ENCODE peak calls at places on chromosome 10, in four cellular contexts. C is activated CD4-positive, alpha-beta T cell treated with anti-CD3 and anti-CD28 coated beads for 4 hours; X is GM12891; B is WTC11. H is an unnamed sample.

GRCh38 chr10:106863549-106863948 is 301.0 kb downstream of the SORCS1 start:
- DNase-seq in C (no peak), X (no peak), B (peak), H (no peak)

GRCh38 chr10:102593074-102593803 is 51.0 kb upstream of the TRIM8 start:
- DNase-seq in C (no peak), X (no peak), B (no peak), H (no peak)

GRCh38 chr10:132368881-132369635 is 27.9 kb upstream of the PWWP2B start:
- DNase-seq in C (no peak), X (no peak), B (no peak), H (no peak)

GRCh38 chr10:77513783-77514331 is 123.8 kb downstream of the KCNMA1 start:
- DNase-seq in C (no peak), X (no peak), B (no peak), H (no peak)

GRCh38 chr10:48511855-48512191 is 93.0 kb downstream of the ARHGAP22 start:
- DNase-seq in C (no peak), X (no peak), B (no peak), H (no peak)

GRCh38 chr10:63150745-63151144 is 17.6 kb downstream of the NRBF2 start:
- DNase-seq in C (no peak), X (no peak), B (no peak), H (no peak)

GRCh38 chr10:81502677-81503359 is 372.2 kb upstream of the NRG3 start:
- DNase-seq in C (no peak), X (no peak), B (no peak), H (no peak)

GRCh38 chr10:11673346-11674330 is 62.2 kb upstream of the USP6NL start:
- DNase-seq in C (no peak), X (no peak), B (no peak), H (no peak)

GRCh38 chr10:129642427-129642826 is 175.4 kb downstream of the MGMT start:
- DNase-seq in C (no peak), X (no peak), B (no peak), H (no peak)

GRCh38 chr10:63522129-63522687 is 1.0 kb downstream of the REEP3 start:
- DNase-seq in C (peak), X (no peak), B (no peak), H (no peak)

GRCh38 chr10:95363303-95363912 is 72.6 kb upstream of the PDLIM1 start:
- DNase-seq in C (peak), X (peak), B (no peak), H (peak)

GRCh38 chr10:97640868-97641811 is 669 bp downstream of the PI4K2A start:
- DNase-seq in C (peak), X (peak), B (peak), H (no peak)

GRCh38 chr10:87661861-87662785 is 2.4 kb downstream of the PAPSS2 start:
- DNase-seq in C (no peak), X (no peak), B (no peak), H (no peak)

GRCh38 chr10:50228672-50229071 is 22.6 kb downstream of the ASAH2 start:
- DNase-seq in C (no peak), X (no peak), B (no peak), H (no peak)

GRCh38 chr10:67837519-67838314 is at the start of gene DNAJC12:
- DNase-seq in C (no peak), X (peak), B (no peak), H (no peak)

GRCh38 chr10:116721991-116722392 is 20.4 kb downstream of the HSPA12A start:
- DNase-seq in C (no peak), X (no peak), B (no peak), H (no peak)

GRCh38 chr10:35909291-35909690 is 267.2 kb upstream of the FZD8 start:
- DNase-seq in C (no peak), X (no peak), B (no peak), H (no peak)

GRCh38 chr10:31419394-31420063 is 100.5 kb downstream of the ZEB1 start:
- DNase-seq in C (no peak), X (no peak), B (no peak), H (no peak)

H was measured in GM18507.